ENCODE peak calls at places on chromosome 18, in seven cellular contexts. X is PC-9, H is AG04450, Z is gastrocnemius medialis, A is cardiac fibroblast, I is kidney epithelial cell, E is A549. Q is an unnamed sample.

GRCh38 chr18:45657357-45658335 is 42.4 kb downstream of the SLC14A2 start:
- DNase-seq in X (no peak), H (no peak), Z (no peak), A (peak), I (no peak), E (no peak), Q (no peak)

GRCh38 chr18:33870059-33870458 is 292.0 kb downstream of the ASXL3 start:
- DNase-seq in X (no peak), H (no peak), Z (no peak), A (peak), I (peak), E (no peak), Q (no peak)

GRCh38 chr18:63155169-63155852 is 164.3 kb downstream of the BCL2 start:
- DNase-seq in X (peak), H (no peak), Z (peak), A (peak), I (no peak), E (peak), Q (no peak)

GRCh38 chr18:58638446-58638845 is 9.6 kb upstream of the ALPK2 start:
- DNase-seq in X (peak), H (no peak), Z (no peak), A (no peak), I (peak), E (no peak), Q (no peak)

GRCh38 chr18:79942211-79942610 is 9.2 kb downstream of the SLC66A2 start:
- DNase-seq in X (no peak), H (no peak), Z (no peak), A (no peak), I (no peak), E (no peak), Q (no peak)

GRCh38 chr18:28109781-28110460 is 67.0 kb downstream of the CDH2 start:
- DNase-seq in X (no peak), H (no peak), Z (no peak), A (peak), I (no peak), E (no peak), Q (no peak)

GRCh38 chr18:22378672-22379282 is 38.9 kb downstream of the CTAGE1 start:
- DNase-seq in X (no peak), H (no peak), Z (no peak), A (peak), I (no peak), E (peak), Q (no peak)

GRCh38 chr18:13463526-13463925 is 245.0 kb downstream of the LDLRAD4 start:
- DNase-seq in X (no peak), H (no peak), Z (no peak), A (no peak), I (no peak), E (no peak), Q (no peak)

GRCh38 chr18:29892960-29893558 is 1149.5 kb downstream of the DSC3 start:
- DNase-seq in X (no peak), H (no peak), Z (no peak), A (peak), I (no peak), E (no peak), Q (no peak)
- TF ChIP-seq CTCF in X (peak), H (peak), Z (no peak), A (peak), I (peak), E (peak), Q (no peak)

GRCh38 chr18:54254265-54254758 is 15.0 kb upstream of the POLI start:
- DNase-seq in X (peak), H (no peak), Z (no peak), A (peak), I (no peak), E (no peak), Q (no peak)
- H3K4me3 ChIP-seq in X (peak), H (peak), Z (no peak), A (peak), I (no peak), E (peak), Q (no peak)

GRCh38 chr18:9135912-9136314 is 668 bp upstream of the ANKRD12 start:
- DNase-seq in X (peak), H (no peak), Z (no peak), A (no peak), I (no peak), E (peak), Q (no peak)
- TF ChIP-seq CTCF in X (no peak), H (no peak), Z (no peak), A (no peak), I (no peak), E (no peak), Q (no peak)

GRCh38 chr18:12318334-12318697 is 10.3 kb downstream of the TUBB6 start:
- DNase-seq in X (no peak), H (no peak), Z (no peak), A (no peak), I (no peak), E (no peak), Q (no peak)

GRCh38 chr18:12315911-12316310 is 7.9 kb downstream of the TUBB6 start:
- DNase-seq in X (no peak), H (no peak), Z (no peak), A (no peak), I (no peak), E (no peak), Q (no peak)

GRCh38 chr18:12318857-12319256 is 10.8 kb downstream of the TUBB6 start:
- DNase-seq in X (no peak), H (no peak), Z (no peak), A (no peak), I (no peak), E (no peak), Q (no peak)

GRCh38 chr18:12315481-12315880 is 7.4 kb downstream of the TUBB6 start:
- DNase-seq in X (no peak), H (no peak), Z (no peak), A (no peak), I (no peak), E (no peak), Q (no peak)

DNA sequence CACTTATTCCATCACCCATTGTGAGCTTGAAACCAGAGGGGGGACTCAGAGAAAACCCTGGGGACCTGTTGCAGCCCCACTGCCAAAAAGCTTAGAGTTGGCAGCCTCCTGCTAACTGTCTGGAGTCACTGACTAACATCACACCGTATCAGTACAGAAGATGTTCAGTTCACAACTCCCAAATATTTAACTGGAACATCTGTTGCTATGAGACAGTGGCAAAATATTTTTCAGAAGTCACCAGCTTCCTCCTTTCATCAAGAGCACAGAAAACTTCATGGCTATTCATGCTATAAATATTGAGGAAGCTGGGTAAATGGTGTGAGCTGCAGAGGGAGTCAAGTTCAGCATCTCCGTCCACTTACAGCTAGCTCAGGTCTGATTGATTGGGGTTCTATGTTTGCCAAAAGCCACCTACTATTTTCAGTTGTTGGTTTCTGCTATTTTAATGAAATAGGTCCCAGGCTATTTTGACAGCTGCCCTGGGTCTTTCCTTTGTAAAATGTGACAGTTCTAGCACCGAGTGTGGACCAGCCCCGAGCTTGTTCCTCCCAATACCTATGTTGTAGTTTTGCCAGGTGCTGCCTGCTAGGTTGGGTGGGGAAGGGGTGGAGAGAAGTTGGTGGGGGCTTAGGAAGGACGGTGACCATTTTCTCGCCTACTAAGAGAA is 9.8 kb downstream of the TUBB6 start:
- DNase-seq in X (peak), H (no peak), Z (no peak), A (peak), I (no peak), E (no peak), Q (no peak)
- H3K4me3 ChIP-seq in X (no peak), H (no peak), Z (no peak), A (no peak), I (no peak), E (no peak), Q (no peak)

DNA sequence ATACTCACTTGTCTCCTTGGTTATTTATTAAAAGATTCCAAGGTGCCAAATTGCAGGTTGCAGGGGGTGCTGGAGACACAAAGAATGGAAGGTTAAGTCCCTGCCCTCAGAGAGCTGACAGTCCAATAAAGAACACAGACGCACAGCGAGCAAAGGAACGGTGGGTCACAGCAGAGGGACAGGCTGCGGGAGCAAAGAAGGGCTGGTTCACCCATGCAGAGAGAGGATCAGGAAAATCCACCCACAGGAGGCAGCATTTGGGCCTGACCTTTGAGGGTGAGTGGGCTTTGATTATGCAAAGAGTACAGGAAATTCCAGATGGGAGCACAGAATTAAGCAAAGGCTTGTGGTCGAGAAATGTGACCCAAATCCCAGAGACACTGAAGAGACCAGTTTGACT is 45.0 kb downstream of the ZBTB7C start:
- DNase-seq in X (no peak), H (no peak), Z (no peak), A (no peak), I (no peak), E (no peak), Q (no peak)
- TF ChIP-seq CTCF in X (no peak), H (no peak), Z (no peak), A (no peak), I (no peak), E (no peak), Q (no peak)

GRCh38 chr18:72869786-72870185 is 2.0 kb upstream of the NETO1 start:
- DNase-seq in X (no peak), H (no peak), Z (no peak), A (no peak), I (no peak), E (no peak), Q (no peak)

GRCh38 chr18:72866572-72866900 is 1.3 kb downstream of the NETO1 start:
- DNase-seq in X (no peak), H (no peak), Z (no peak), A (no peak), I (no peak), E (no peak), Q (no peak)

GRCh38 chr18:72868666-72869661 is 1.2 kb upstream of the NETO1 start:
- DNase-seq in X (no peak), H (no peak), Z (no peak), A (no peak), I (no peak), E (no peak), Q (no peak)

GRCh38 chr18:72866901-72867701 is 686 bp downstream of the NETO1 start:
- DNase-seq in X (no peak), H (no peak), Z (no peak), A (no peak), I (no peak), E (no peak), Q (no peak)

DNA sequence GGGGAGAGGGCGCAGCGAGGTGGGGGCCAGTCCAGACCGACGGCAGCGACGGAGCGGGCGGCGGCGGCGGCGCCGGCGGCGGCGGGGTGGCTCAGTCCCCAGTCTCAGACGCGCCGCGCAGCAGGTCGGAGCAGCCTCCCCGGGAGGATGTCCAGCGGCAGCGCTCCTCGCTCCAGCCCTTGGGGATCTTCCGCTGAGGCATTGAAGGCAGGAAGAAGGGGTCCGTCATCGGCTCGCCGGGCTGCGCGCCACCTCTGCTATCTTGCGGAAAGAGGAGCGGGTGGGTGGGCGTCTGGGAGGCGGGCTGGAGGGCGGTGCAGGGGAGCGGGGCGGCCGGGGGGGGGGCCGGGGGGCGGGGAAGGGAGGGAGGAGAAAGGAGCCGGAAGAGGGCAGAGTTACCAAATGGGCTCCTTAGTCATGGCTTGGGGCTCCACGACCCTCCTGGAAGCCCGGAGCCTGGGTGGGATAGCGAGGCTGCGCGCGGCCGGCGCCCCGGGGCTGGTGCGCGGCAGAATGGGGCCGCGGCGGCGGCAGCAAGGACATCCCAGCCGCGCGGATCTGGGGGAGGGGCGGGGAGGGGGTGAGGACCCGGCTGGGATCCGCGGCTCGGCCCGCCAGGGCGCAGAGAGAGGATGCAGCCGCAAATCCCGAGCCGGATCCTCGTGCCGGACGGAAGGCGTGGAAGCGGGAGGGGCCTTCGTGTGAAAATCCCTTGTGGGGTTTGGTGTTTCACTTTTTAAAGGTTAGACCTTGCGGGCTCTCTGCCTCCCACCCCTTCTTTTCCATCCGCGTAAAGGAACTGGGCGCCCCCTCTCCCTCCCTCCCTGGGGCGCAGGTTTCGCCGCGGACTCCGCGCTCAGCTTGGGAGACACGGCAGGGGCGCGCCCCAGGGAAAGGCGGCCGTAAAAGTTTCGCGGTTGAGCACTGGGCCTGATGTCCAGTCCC is at the start of gene NETO1:
- DNase-seq in X (no peak), H (no peak), Z (no peak), A (no peak), I (no peak), E (no peak), Q (no peak)
- H3K4me3 ChIP-seq in X (no peak), H (peak), Z (peak), A (peak), I (peak), E (peak), Q (peak)

GRCh38 chr18:48000701-48001100 is 70.2 kb upstream of the SMAD2 start:
- DNase-seq in X (no peak), H (no peak), Z (no peak), A (no peak), I (no peak), E (no peak), Q (no peak)

GRCh38 chr18:48002933-48003365 is 72.5 kb upstream of the SMAD2 start:
- DNase-seq in X (peak), H (no peak), Z (peak), A (peak), I (peak), E (peak), Q (no peak)

GRCh38 chr18:47997338-47997780 is 66.9 kb upstream of the SMAD2 start:
- DNase-seq in X (no peak), H (no peak), Z (no peak), A (peak), I (no peak), E (no peak), Q (no peak)

GRCh38 chr18:47996091-47996541 is 65.7 kb upstream of the SMAD2 start:
- DNase-seq in X (no peak), H (no peak), Z (no peak), A (no peak), I (no peak), E (no peak), Q (no peak)

GRCh38 chr18:47999801-48000248 is 69.4 kb upstream of the SMAD2 start:
- DNase-seq in X (no peak), H (no peak), Z (no peak), A (no peak), I (no peak), E (no peak), Q (no peak)
- TF ChIP-seq CTCF in X (no peak), H (no peak), Z (no peak), A (no peak), I (no peak), E (no peak), Q (no peak)

GRCh38 chr18:35267161-35267651 is 22.8 kb downstream of the ZSCAN30 start:
- DNase-seq in X (no peak), H (no peak), Z (peak), A (peak), I (no peak), E (no peak), Q (no peak)

GRCh38 chr18:35271656-35272055 is 18.4 kb downstream of the ZSCAN30 start:
- DNase-seq in X (no peak), H (no peak), Z (no peak), A (no peak), I (no peak), E (no peak), Q (no peak)

GRCh38 chr18:35264409-35264808 is 23.6 kb downstream of the ZNF397 start:
- DNase-seq in X (no peak), H (no peak), Z (no peak), A (no peak), I (no peak), E (no peak), Q (no peak)

GRCh38 chr18:35268811-35269210 is 21.2 kb downstream of the ZSCAN30 start:
- DNase-seq in X (no peak), H (no peak), Z (no peak), A (no peak), I (no peak), E (no peak), Q (no peak)

GRCh38 chr18:35267809-35268208 is 22.2 kb downstream of the ZSCAN30 start:
- DNase-seq in X (no peak), H (no peak), Z (no peak), A (no peak), I (no peak), E (no peak), Q (no peak)
- H3K4me3 ChIP-seq in X (no peak), H (peak), Z (peak), A (peak), I (peak), E (no peak), Q (peak)

GRCh38 chr18:75478996-75479870 is 51.7 kb upstream of the SMIM21 start:
- DNase-seq in X (no peak), H (no peak), Z (no peak), A (peak), I (no peak), E (peak), Q (no peak)
- TF ChIP-seq CTCF in X (peak), H (peak), Z (no peak), A (peak), I (peak), E (peak), Q (peak)

GRCh38 chr18:57434536-57435494 is at the start of gene ONECUT2:
- DNase-seq in X (peak), H (peak), Z (peak), A (peak), I (peak), E (peak), Q (peak)
- H3K4me3 ChIP-seq in X (peak), H (peak), Z (peak), A (peak), I (peak), E (peak), Q (peak)

Q was measured in AG04449.